ENCODE peak calls at places on chromosomes 13 and 19, in seven cellular contexts. F, V, S, Q, N, K and I are unnamed samples.

GRCh38 chr19:43380008-43380407 is 26.5 kb downstream of the CD177 start:
- DNase-seq in F (no peak), V (no peak), S (no peak), Q (no peak), N (no peak), K (no peak), I (no peak)

GRCh38 chr13:30256713-30257432 is 50.5 kb downstream of the KATNAL1 start:
- DNase-seq in F (no peak), V (peak; percentile 8), S (peak; percentile 20), Q (no peak), N (no peak), K (no peak), I (no peak)

GRCh38 chr19:48290341-48290922 is 20.6 kb downstream of the ZNF114 start:
- DNase-seq in F (no peak), V (no peak), S (peak; percentile 47), Q (no peak), N (peak; percentile 61), K (peak; percentile 53), I (no peak)

GRCh38 chr19:49439841-49440240 is 1.5 kb downstream of the SLC17A7 start:
- DNase-seq in F (no peak), V (no peak), S (no peak), Q (no peak), N (no peak), K (no peak), I (no peak)

GRCh38 chr19:29841209-29841558 is 29.4 kb downstream of the CCNE1 start:
- DNase-seq in F (no peak), V (no peak), S (no peak), Q (no peak), N (no peak), K (peak; percentile 69), I (no peak)

GRCh38 chr13:29936051-29936813 is 85.8 kb upstream of the UBL3 start:
- DNase-seq in F (no peak), V (no peak), S (no peak), Q (peak; percentile 27), N (no peak), K (peak; percentile 24), I (no peak)

GRCh38 chr19:11530432-11530831 is 1.5 kb upstream of the ECSIT start:
- DNase-seq in F (peak; percentile 51), V (no peak), S (peak; percentile 90), Q (peak; percentile 28), N (peak; percentile 26), K (peak; percentile 58), I (peak; percentile 61)

GRCh38 chr13:48542581-48543341 is 9.9 kb upstream of the RCBTB2 start:
- DNase-seq in F (no peak), V (no peak), S (peak; percentile 20), Q (no peak), N (peak; percentile 39), K (no peak), I (peak; percentile 24)

GRCh38 chr19:5036733-5037681 is 68.1 kb downstream of the KDM4B start:
- DNase-seq in F (no peak), V (no peak), S (no peak), Q (no peak), N (no peak), K (no peak), I (no peak)

GRCh38 chr13:90787007-90787406 is 560.5 kb upstream of the MIR17HG start:
- DNase-seq in F (no peak), V (no peak), S (no peak), Q (no peak), N (no peak), K (no peak), I (no peak)

GRCh38 chr13:102900193-102900608 is 54.4 kb downstream of the ERCC5 start:
- DNase-seq in F (no peak), V (no peak), S (no peak), Q (no peak), N (no peak), K (no peak), I (no peak)

GRCh38 chr19:50695251-50696064 is 24.1 kb downstream of the SHANK1 start:
- DNase-seq in F (no peak), V (no peak), S (no peak), Q (no peak), N (peak; percentile 25), K (no peak), I (no peak)

GRCh38 chr19:51783373-51783772 is 11.6 kb upstream of the FPR3 start:
- DNase-seq in F (no peak), V (no peak), S (peak; percentile 38), Q (no peak), N (peak; percentile 15), K (no peak), I (peak; percentile 22)

GRCh38 chr13:99977334-99977911 is 4.2 kb upstream of the ZIC2 start:
- DNase-seq in F (no peak), V (no peak), S (no peak), Q (no peak), N (no peak), K (no peak), I (no peak)

GRCh38 chr13:66313408-66313807 is 916.7 kb downstream of the PCDH9 start:
- DNase-seq in F (peak; percentile 48), V (no peak), S (peak; percentile 46), Q (no peak), N (no peak), K (no peak), I (no peak)

GRCh38 chr19:400976-401835 is 7.7 kb downstream of the C2CD4C start:
- DNase-seq in F (no peak), V (no peak), S (no peak), Q (no peak), N (no peak), K (no peak), I (no peak)

GRCh38 chr13:75258159-75258782 is 223.7 kb downstream of the TBC1D4 start:
- DNase-seq in F (no peak), V (no peak), S (peak; percentile 65), Q (no peak), N (no peak), K (peak; percentile 44), I (no peak)

DNA sequence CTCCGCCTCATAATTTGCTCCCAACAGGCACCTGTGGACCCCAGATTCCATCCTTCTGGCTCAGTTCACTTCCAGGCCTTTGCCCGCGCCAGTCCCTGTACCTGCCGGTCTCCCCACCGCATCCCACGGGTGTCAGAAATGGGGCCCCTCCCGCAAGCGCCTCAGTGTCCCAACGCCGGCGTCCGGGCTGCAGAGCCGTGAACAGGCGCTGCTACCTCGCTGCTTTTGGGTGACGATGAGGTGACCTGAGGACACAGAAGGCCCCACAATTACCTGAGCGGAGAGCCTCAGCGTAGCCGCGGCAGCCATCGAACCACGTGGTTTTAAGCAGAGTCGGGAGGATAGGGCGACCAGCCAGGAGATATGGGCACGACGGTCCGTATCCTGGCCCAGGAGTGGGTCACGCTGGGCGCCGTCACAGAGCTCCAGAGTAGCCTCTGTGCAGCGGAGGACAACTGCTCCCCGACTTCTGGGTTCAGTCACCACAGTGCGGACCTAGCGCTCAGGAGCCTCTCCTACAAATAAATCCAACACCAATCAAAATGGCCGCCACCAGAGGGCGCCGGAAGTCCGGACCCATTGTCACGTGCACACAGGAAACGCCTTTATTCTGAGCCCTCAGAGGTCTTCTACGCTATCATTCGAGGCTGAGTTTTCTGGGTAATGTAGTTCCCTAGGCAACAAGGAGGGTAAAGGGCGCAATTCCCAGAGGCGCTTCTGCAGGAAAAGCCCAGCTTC is at the start of gene ZNF814:
- DNase-seq in F (peak; percentile 59), V (peak; percentile 29), S (peak; percentile 80), Q (peak; percentile 90), N (peak; percentile 84), K (peak; percentile 79), I (no peak)
- TF ChIP-seq CTCF in F (peak; percentile 37), V (peak; percentile 38), S (peak; percentile 11), Q (peak; percentile 52), N (peak; percentile 71), K (peak; percentile 76), I (no peak)

DNA sequence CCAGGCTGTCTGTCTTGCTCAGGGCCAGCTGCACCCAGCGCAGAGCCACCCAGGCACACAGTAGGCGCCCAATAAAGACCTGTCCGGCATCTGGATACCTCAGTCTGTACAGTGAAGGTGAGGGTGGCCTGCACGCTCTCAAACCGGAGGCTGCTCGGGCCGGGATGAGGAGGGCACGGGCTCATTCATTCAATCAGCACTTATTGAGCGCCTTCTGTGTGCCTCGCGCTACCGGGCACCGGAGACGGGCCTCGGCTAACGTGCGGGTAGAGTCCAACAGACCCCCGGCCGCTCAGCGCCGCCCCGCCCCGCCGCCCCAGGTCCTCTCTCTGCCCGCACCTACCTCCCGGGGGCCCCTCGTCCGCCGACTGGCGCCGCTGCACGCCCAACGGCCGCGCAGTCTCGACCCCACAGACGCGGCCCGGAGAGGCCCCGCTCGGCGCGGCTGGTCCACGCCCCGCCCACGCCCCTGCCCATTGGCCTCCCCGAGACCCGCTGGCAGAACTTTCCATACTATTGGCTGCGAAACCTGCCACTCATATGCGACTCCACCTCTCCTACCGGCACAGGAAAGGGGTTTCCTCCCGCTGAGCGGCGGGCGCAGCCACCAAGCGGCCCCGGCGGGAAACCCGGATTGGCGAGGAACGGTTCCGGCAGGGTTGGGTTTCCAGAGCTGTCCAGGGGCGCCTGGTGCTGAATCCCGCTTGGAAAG is at the start of gene SLC39A3:
- DNase-seq in F (peak; percentile 94), V (peak; percentile 97), S (peak; percentile 98), Q (peak; percentile 98), N (peak; percentile 99), K (peak; percentile 85), I (peak; percentile 96)
- TF ChIP-seq CTCF in F (peak; percentile 19), V (no peak), S (no peak), Q (peak; percentile 53), N (no peak), K (no peak), I (no peak)

DNA sequence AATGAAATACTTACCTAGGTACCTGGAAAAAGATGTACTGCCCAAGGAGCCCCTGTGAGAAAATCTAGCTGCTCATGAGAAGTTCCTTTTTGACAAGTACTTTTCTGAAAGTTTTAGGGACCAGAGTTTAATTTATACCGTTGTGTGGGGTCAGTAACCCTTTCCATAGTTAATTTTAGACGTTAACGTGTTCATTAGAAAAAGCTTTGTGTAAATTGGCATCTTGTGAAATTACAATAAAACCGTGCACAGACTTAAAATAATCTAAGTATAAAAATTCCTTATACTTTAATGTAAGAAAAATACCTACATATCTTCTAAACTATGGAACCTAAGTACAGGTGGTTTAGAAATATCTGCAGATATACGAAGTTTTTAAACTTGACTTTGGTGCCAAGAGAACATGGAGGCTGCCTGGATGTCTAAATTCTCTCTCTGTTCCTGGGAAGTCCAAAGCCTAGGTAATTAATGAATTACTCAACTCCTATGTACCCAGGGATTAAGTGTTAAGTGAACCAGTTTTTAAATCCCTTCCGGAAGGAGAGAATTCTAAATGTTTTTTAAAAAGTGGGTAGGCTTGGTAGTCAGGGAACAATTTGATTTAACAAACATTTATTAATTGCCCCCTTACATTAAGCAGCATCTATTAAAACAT is 50.2 kb upstream of the PDX1 start:
- DNase-seq in F (no peak), V (no peak), S (no peak), Q (no peak), N (no peak), K (no peak), I (no peak)
- TF ChIP-seq CTCF in F (no peak), V (no peak), S (no peak), Q (no peak), N (peak; percentile 43), K (peak; percentile 48), I (no peak)

DNA sequence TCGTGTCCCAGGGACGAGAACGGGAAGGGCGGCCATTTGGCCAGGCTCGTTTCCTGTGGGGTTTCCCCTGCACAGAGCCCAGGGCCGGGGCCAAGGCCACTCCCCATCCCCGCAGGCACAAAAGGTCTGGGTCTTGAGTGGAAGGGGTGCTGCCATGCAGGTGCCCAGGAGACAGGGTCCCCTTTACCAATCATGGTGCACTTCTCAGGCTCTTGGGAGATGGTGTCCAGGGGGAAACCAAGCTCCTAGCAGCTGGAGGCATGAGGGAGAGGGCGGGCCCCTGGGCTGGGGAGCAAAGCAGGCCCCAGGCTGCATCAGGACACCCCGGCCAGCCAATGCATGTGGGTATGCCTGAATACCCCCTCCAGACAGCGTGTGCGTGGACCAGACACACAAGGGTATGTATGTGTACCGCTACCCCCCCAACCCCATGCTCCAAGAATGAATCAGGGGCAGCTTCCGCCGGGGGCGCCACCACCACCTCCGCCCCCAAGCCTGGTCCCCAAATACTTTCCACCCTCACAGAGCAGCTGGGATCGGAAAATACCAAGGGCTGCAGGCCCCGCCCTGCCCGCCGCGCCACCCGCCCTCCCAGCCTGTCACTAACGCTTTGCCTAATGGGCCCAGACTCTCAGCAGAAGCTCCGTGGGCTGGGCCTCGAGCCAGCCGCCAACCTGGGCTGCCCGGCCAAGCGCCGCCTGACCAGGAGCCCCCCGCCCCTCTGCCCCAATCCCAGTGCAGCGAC is 37.6 kb upstream of the NANOS3 start:
- DNase-seq in F (no peak), V (no peak), S (peak; percentile 78), Q (peak; percentile 81), N (no peak), K (peak; percentile 79), I (peak; percentile 81)
- TF ChIP-seq CTCF in F (no peak), V (no peak), S (no peak), Q (no peak), N (no peak), K (no peak), I (no peak)